ENCODE peak calls at places on chromosomes 5 and 9, in six cellular contexts. R is IMR-90, I is PC-3, V is breast epithelium, S is heart right ventricle, H is gastrocnemius medialis. P is an unnamed sample.

GRCh38 chr5:33969572-33970452 is 14.7 kb downstream of the SLC45A2 start:
- DNase-seq in R (peak; percentile 71), I (peak; percentile 74), V (no peak), S (no peak), H (no peak), P (no peak)

GRCh38 chr5:130994496-130995253 is 170.4 kb downstream of the HINT1 start:
- DNase-seq in R (no peak), I (no peak), V (no peak), S (no peak), H (no peak), P (no peak)

GRCh38 chr9:106864533-106865143 is 1.7 kb downstream of the ZNF462 start:
- DNase-seq in R (peak; percentile 43), I (peak; percentile 36), V (no peak), S (no peak), H (no peak), P (no peak)

GRCh38 chr9:63859475-63860215 is 1425.4 kb downstream of the FOXD4L5 start:
- DNase-seq in R (no peak), I (no peak), V (no peak), S (peak; percentile 28), H (no peak), P (no peak)

GRCh38 chr5:105878402-105878801 is 1792.3 kb downstream of the EFNA5 start:
- DNase-seq in R (no peak), I (no peak), V (no peak), S (no peak), H (no peak), P (no peak)

GRCh38 chr9:120890415-120891254 is 13.6 kb upstream of the PHF19 start:
- DNase-seq in R (no peak), I (no peak), V (no peak), S (no peak), H (no peak), P (no peak)

GRCh38 chr9:72396247-72397091 is 31.5 kb upstream of the ZFAND5 start:
- DNase-seq in R (peak; percentile 91), I (peak; percentile 59), V (no peak), S (no peak), H (peak; percentile 19), P (no peak)

GRCh38 chr9:14027114-14027812 is 286.7 kb downstream of the NFIB start:
- DNase-seq in R (no peak), I (peak; percentile 49), V (peak; percentile 52), S (peak; percentile 44), H (peak; percentile 81), P (no peak)

GRCh38 chr5:146342882-146343865 is 4.5 kb downstream of the POU4F3 start:
- DNase-seq in R (no peak), I (no peak), V (no peak), S (no peak), H (no peak), P (no peak)

GRCh38 chr5:15285901-15286583 is 213.9 kb upstream of the FBXL7 start:
- DNase-seq in R (peak; percentile 85), I (no peak), V (no peak), S (no peak), H (no peak), P (no peak)

GRCh38 chr9:127519301-127520166 is 68.2 kb downstream of the LRSAM1 start:
- DNase-seq in R (peak; percentile 98), I (peak; percentile 96), V (no peak), S (no peak), H (no peak), P (peak; percentile 35)

GRCh38 chr5:78717674-78718073 is 69.1 kb upstream of the LHFPL2 start:
- DNase-seq in R (peak; percentile 80), I (no peak), V (no peak), S (no peak), H (no peak), P (no peak)

GRCh38 chr5:127650649-127651048 is 1.8 kb downstream of the CTXN3 start:
- DNase-seq in R (peak; percentile 81), I (no peak), V (no peak), S (no peak), H (no peak), P (no peak)

GRCh38 chr5:142783601-142784291 is 13.6 kb downstream of the ARHGAP26 start:
- DNase-seq in R (no peak), I (no peak), V (no peak), S (peak; percentile 44), H (no peak), P (no peak)

GRCh38 chr9:124078641-124079040 is 67.1 kb downstream of the LHX2 start:
- DNase-seq in R (peak; percentile 48), I (peak; percentile 85), V (no peak), S (no peak), H (no peak), P (no peak)

GRCh38 chr5:92917044-92917443 is 664.0 kb downstream of the NR2F1-AS1 start:
- DNase-seq in R (peak; percentile 31), I (no peak), V (no peak), S (no peak), H (no peak), P (no peak)

GRCh38 chr9:117549444-117549843 is 134.6 kb upstream of the ASTN2 start:
- DNase-seq in R (no peak), I (no peak), V (no peak), S (no peak), H (no peak), P (no peak)

GRCh38 chr5:91118802-91119201 is 264.3 kb downstream of the ARRDC3 start:
- DNase-seq in R (peak; percentile 35), I (no peak), V (no peak), S (no peak), H (no peak), P (no peak)

GRCh38 chr5:154146409-154146808 is 44.1 kb upstream of the GALNT10 start:
- DNase-seq in R (no peak), I (no peak), V (no peak), S (no peak), H (no peak), P (no peak)

GRCh38 chr5:129110742-129111141 is 16.2 kb downstream of the ISOC1 start:
- DNase-seq in R (peak; percentile 25), I (no peak), V (no peak), S (no peak), H (no peak), P (no peak)

GRCh38 chr5:77995793-77996409 is 219.8 kb upstream of the TBCA start:
- DNase-seq in R (no peak), I (no peak), V (no peak), S (no peak), H (no peak), P (no peak)

GRCh38 chr5:122871669-122872068 is 26.3 kb downstream of the SNX24 start:
- DNase-seq in R (no peak), I (no peak), V (no peak), S (no peak), H (no peak), P (no peak)

GRCh38 chr9:93680445-93681315 is 104.3 kb downstream of the PHF2 start:
- DNase-seq in R (no peak), I (no peak), V (peak; percentile 45), S (no peak), H (no peak), P (no peak)

GRCh38 chr9:115590016-115590415 is 472.1 kb upstream of the TNC start:
- DNase-seq in R (peak; percentile 97), I (peak; percentile 79), V (no peak), S (no peak), H (peak; percentile 9), P (no peak)

GRCh38 chr5:151912360-151912759 is 12.3 kb downstream of the GLRA1 start:
- DNase-seq in R (no peak), I (peak; percentile 10), V (no peak), S (no peak), H (no peak), P (no peak)

GRCh38 chr5:17398439-17398838 is 99.6 kb upstream of the TAF11L2 start:
- DNase-seq in R (peak; percentile 97), I (peak; percentile 93), V (no peak), S (no peak), H (no peak), P (no peak)

GRCh38 chr5:135033866-135034185 is 202 bp downstream of the PITX1 start:
- DNase-seq in R (no peak), I (no peak), V (no peak), S (no peak), H (no peak), P (no peak)
- H3K4me3 ChIP-seq in R (peak overlapping the region; percentile 60), I (peak overlapping the region; percentile 99), V (peak overlapping the region; percentile 46), S (peak overlapping the region; percentile 29), H (peak overlapping the region; percentile 63), P (peak overlapping the region; percentile 70)

DNA sequence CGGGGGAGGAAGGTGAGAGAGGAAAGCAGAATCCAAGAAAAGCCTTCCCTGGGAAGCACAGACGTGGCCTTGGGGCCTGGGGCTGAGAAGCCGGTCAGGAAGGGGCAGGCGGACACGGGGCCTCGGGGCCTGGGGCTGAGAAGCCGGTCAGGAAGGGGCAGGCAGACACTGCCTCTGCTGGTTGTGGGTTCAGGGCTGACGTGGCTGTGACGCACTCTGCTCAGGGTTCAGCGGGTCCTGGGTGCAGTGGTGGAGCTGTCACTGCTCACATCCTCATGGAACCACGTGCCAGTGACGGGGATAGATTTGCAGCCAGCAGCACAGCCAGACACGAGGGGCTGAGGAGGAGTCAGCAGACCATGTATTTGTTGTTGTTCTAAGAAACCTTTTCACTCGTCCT is 12.8 kb downstream of the PAEP start:
- DNase-seq in R (no peak), I (no peak), V (no peak), S (no peak), H (no peak), P (no peak)
- TF ChIP-seq CTCF in R (no peak), I (no peak), V (no peak), S (no peak), H (no peak), P (no peak)

GRCh38 chr9:122159026-122159924 is at the start of the genes MORN5 and NDUFA8:
- DNase-seq in R (peak; percentile 95), I (peak; percentile 94), V (peak; percentile 96), S (peak; percentile 97), H (peak; percentile 91), P (peak; percentile 92)
- H3K4me1 ChIP-seq in R (peaks cover 2% of the 10 kb centered on the region), I (peaks cover 3% of the 10 kb centered on the region), V (peaks cover 6% of the 10 kb centered on the region), S (peaks cover 34% of the 10 kb centered on the region), H (peaks cover 36% of the 10 kb centered on the region), P (peaks cover 12% of the 10 kb centered on the region)

GRCh38 chr9:81718244-81718643 is 28.9 kb upstream of the TLE1 start:
- DNase-seq in R (no peak), I (no peak), V (no peak), S (no peak), H (no peak), P (no peak)

GRCh38 chr9:81717747-81718077 is 28.4 kb upstream of the TLE1 start:
- DNase-seq in R (no peak), I (peak; percentile 83), V (no peak), S (no peak), H (no peak), P (no peak)

GRCh38 chr9:81716409-81716808 is 27.1 kb upstream of the TLE1 start:
- DNase-seq in R (peak; percentile 64), I (peak; percentile 49), V (no peak), S (no peak), H (no peak), P (no peak)

GRCh38 chr9:81719972-81720371 is 30.6 kb upstream of the TLE1 start:
- DNase-seq in R (no peak), I (no peak), V (no peak), S (no peak), H (no peak), P (no peak)

DNA sequence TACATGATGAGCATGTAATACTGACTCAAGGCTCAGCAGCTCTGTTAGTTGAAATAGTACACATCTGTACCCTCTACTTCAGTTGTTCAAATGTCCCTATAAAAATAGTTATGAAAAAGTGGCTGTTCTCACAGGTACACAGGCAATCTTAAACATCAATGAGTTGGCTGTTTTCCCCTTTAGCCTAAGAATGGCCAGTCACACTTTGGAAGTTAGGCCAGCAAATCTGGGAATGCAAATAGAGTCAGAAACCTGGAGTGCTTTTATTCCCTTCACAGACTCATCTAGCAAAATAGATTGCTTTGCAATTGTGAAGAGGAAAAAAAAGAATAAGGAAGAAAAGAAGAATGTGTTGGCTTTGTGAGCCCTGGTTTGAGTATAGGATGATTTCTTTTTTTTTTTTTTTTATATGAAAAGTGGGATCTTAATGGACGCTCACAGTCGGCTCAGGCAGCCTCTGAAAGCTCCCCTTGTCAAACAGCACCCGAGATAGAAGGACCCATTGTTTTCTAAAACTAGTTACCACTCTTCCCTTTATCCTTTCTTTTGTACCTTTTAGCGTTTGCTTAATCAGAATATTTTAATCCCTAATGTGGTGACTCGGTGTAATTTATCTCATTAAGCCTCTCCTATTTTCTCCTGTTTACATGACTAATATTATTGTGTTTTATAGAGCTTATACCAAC is 27.9 kb upstream of the TLE1 start:
- DNase-seq in R (no peak), I (peak; percentile 40), V (no peak), S (no peak), H (no peak), P (no peak)
- H3K4me3 ChIP-seq in R (no peak overlapping the region), I (no peak overlapping the region), V (no peak overlapping the region), S (no peak overlapping the region), H (no peak overlapping the region), P (no peak overlapping the region)

P was measured in thoracic aorta.